ENCODE peak calls at places on chromosomes 5 and 9, in ten cellular contexts. C, X, W, R, E, G, B, P, M and J are unnamed samples.

GRCh38 chr9:93891549-93892310 is 63.4 kb downstream of the BARX1 start:
- DNase-seq in M (no peak), W (no peak), P (no peak), E (no peak), G (no peak), C (no peak), R (no peak), X (no peak), B (no peak), J (no peak)

GRCh38 chr5:54678737-54679136 is 161.2 kb downstream of the SNX18 start:
- DNase-seq in M (no peak), W (no peak), G (no peak), B (no peak), R (no peak), X (no peak), E (no peak), C (no peak), P (no peak), J (no peak)

GRCh38 chr5:11149136-11149535 is 388.1 kb upstream of the DAP start:
- DNase-seq in W (no peak), P (no peak), M (no peak), C (no peak), G (no peak), E (no peak), B (no peak), R (no peak), X (no peak), J (no peak)

GRCh38 chr9:135137398-135137832 is 49.9 kb downstream of the OLFM1 start:
- DNase-seq in M (no peak), X (peak), C (no peak), G (no peak), E (no peak), W (no peak), R (no peak), P (no peak), B (peak), J (no peak)

GRCh38 chr9:3848445-3849114 is 322.8 kb upstream of the RFX3 start:
- DNase-seq in B (peak), G (peak), W (peak), R (peak), C (no peak), E (no peak), M (no peak), P (no peak), X (peak), J (no peak)

GRCh38 chr9:94140418-94140780 is 56.1 kb downstream of the PTPDC1 start:
- DNase-seq in W (no peak), P (no peak), B (no peak), M (no peak), R (no peak), G (no peak), X (no peak), E (no peak), C (no peak), J (no peak)

GRCh38 chr9:126515001-126515872 is 98.5 kb upstream of the LMX1B start:
- DNase-seq in E (no peak), X (no peak), C (no peak), W (no peak), R (no peak), B (no peak), P (no peak), M (no peak), G (no peak), J (no peak)

GRCh38 chr5:103774736-103775135 is 212.1 kb upstream of the NUDT12 start:
- DNase-seq in X (no peak), M (no peak), R (no peak), P (no peak), E (peak), G (no peak), B (no peak), C (peak), W (no peak), J (no peak)

GRCh38 chr5:9519537-9519936 is 26.3 kb downstream of the SEMA5A start:
- DNase-seq in W (no peak), G (no peak), E (peak), B (peak), M (no peak), X (no peak), P (no peak), C (peak), R (no peak), J (no peak)

GRCh38 chr5:142743677-142744441 is 26.3 kb upstream of the ARHGAP26 start:
- DNase-seq in M (no peak), B (peak), E (no peak), C (no peak), X (no peak), W (no peak), G (no peak), P (no peak), R (peak), J (no peak)

GRCh38 chr5:116144103-116144502 is 59.3 kb downstream of the COMMD10 start:
- DNase-seq in X (no peak), R (no peak), P (no peak), M (no peak), G (no peak), E (no peak), W (no peak), C (no peak), B (peak), J (no peak)